ENCODE peak calls at places on chromosomes 12 and 14, in five cellular contexts. One of them, this sample, is unnamed. For H3K4me1, the result is how much of the 10 kb centered on the place peaks cover.

GRCh38 chr12:110073049-110073831 is 24.9 kb upstream of the C12orf76 start:
- DNase-seq in Peyer's patch: peak
- DNase-seq in astrocyte: no peak
- DNase-seq in lung: peak
- DNase-seq in left ventricle myocardium inferior: peak
- DNase-seq in this sample: peak

GRCh38 chr14:91417134-91417982 is at the start of gene CCDC88C:
- DNase-seq in astrocyte: no peak
- DNase-seq in lung: peak
- DNase-seq in Peyer's patch: peak
- DNase-seq in left ventricle myocardium inferior: peak
- DNase-seq in this sample: peak

GRCh38 chr12:42299392-42300308 is 26.2 kb downstream of the ZCRB1 start:
- DNase-seq in left ventricle myocardium inferior: no peak
- DNase-seq in lung: no peak
- DNase-seq in Peyer's patch: no peak
- DNase-seq in astrocyte: peak
- DNase-seq in this sample: no peak

GRCh38 chr14:21748869-21749303 is 75.3 kb upstream of the OR4E1 start:
- DNase-seq in astrocyte: no peak
- DNase-seq in Peyer's patch: no peak
- DNase-seq in left ventricle myocardium inferior: peak
- DNase-seq in lung: no peak
- DNase-seq in this sample: no peak

GRCh38 chr14:35366048-35366428 is 38.5 kb downstream of the NFKBIA start:
- DNase-seq in left ventricle myocardium inferior: no peak
- DNase-seq in Peyer's patch: no peak
- DNase-seq in astrocyte: peak
- DNase-seq in lung: no peak
- DNase-seq in this sample: no peak

GRCh38 chr12:53324779-53325538 is 3.5 kb upstream of the AAAS start:
- DNase-seq in astrocyte: peak
- DNase-seq in left ventricle myocardium inferior: peak
- DNase-seq in Peyer's patch: peak
- DNase-seq in lung: peak
- DNase-seq in this sample: peak

GRCh38 chr14:105844810-105845724 is 318.7 kb downstream of the TMEM121 start:
- DNase-seq in Peyer's patch: no peak
- DNase-seq in left ventricle myocardium inferior: no peak
- DNase-seq in lung: no peak
- DNase-seq in astrocyte: no peak
- DNase-seq in this sample: no peak

GRCh38 chr12:119182701-119183493 is 4.2 kb downstream of the HSPB8 start:
- DNase-seq in astrocyte: peak
- DNase-seq in left ventricle myocardium inferior: no peak
- DNase-seq in Peyer's patch: no peak
- DNase-seq in lung: no peak
- DNase-seq in this sample: no peak

GRCh38 chr14:35116242-35116641 is 5.5 kb downstream of the PPP2R3C start:
- DNase-seq in Peyer's patch: no peak
- DNase-seq in lung: no peak
- DNase-seq in left ventricle myocardium inferior: no peak
- DNase-seq in astrocyte: no peak
- DNase-seq in this sample: no peak

GRCh38 chr14:68969278-68969677 is 9.8 kb downstream of the ACTN1 start:
- DNase-seq in Peyer's patch: no peak
- DNase-seq in left ventricle myocardium inferior: no peak
- DNase-seq in astrocyte: no peak
- DNase-seq in lung: no peak
- DNase-seq in this sample: no peak

GRCh38 chr14:68970096-68970612 is 8.9 kb downstream of the ACTN1 start:
- DNase-seq in astrocyte: no peak
- DNase-seq in lung: no peak
- DNase-seq in left ventricle myocardium inferior: no peak
- DNase-seq in Peyer's patch: no peak
- DNase-seq in this sample: peak

GRCh38 chr14:68967459-68967940 is 11.6 kb downstream of the ACTN1 start:
- DNase-seq in left ventricle myocardium inferior: no peak
- DNase-seq in lung: no peak
- DNase-seq in astrocyte: no peak
- DNase-seq in Peyer's patch: no peak
- DNase-seq in this sample: no peak

GRCh38 chr14:68968051-68968450 is 11.1 kb downstream of the ACTN1 start:
- DNase-seq in left ventricle myocardium inferior: no peak
- DNase-seq in lung: no peak
- DNase-seq in Peyer's patch: no peak
- DNase-seq in astrocyte: no peak
- DNase-seq in this sample: no peak

GRCh38 chr14:68968721-68969120 is 10.4 kb downstream of the ACTN1 start:
- DNase-seq in astrocyte: no peak
- DNase-seq in Peyer's patch: no peak
- DNase-seq in lung: no peak
- DNase-seq in left ventricle myocardium inferior: no peak
- DNase-seq in this sample: no peak
- H3K4me1 ChIP-seq in astrocyte: half or more
- H3K4me1 ChIP-seq in Peyer's patch: half or more
- H3K4me1 ChIP-seq in lung: under half
- H3K4me1 ChIP-seq in left ventricle myocardium inferior: half or more
- H3K4me1 ChIP-seq in this sample: under half

GRCh38 chr14:103136388-103137271 is 13.4 kb downstream of the TNFAIP2 start:
- DNase-seq in astrocyte: peak
- DNase-seq in Peyer's patch: no peak
- DNase-seq in lung: no peak
- DNase-seq in left ventricle myocardium inferior: no peak
- DNase-seq in this sample: no peak
- TF ChIP-seq CTCF in astrocyte: no peak
- TF ChIP-seq CTCF in Peyer's patch: no peak
- TF ChIP-seq CTCF in lung: no peak
- TF ChIP-seq CTCF in left ventricle myocardium inferior: no peak
- TF ChIP-seq CTCF in this sample: no peak

DNA sequence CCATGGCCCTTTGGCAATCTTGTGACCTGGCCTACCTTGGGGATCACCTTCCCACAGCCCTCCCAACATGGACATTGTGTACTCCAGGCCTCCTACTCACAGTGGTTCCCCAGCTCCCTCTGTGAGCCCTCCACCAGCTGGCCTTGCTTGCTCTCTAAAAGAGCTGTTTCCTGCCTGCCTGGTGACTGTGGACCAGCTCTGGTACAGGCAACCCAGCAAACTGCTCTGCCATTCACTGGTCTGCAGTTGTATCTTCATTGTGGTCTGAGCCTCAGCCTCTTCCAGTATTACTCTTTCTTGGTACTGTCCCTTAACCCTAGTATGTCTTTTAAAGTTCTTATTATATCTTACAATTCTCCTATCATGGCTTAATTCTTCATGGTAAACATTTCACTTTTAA is 236.2 kb downstream of the KTN1 start:
- DNase-seq in lung: no peak
- DNase-seq in left ventricle myocardium inferior: no peak
- DNase-seq in astrocyte: no peak
- DNase-seq in Peyer's patch: no peak
- DNase-seq in this sample: no peak
- H3K4me1 ChIP-seq in lung: under half
- H3K4me1 ChIP-seq in left ventricle myocardium inferior: under half
- H3K4me1 ChIP-seq in astrocyte: under half
- H3K4me1 ChIP-seq in Peyer's patch: under half
- H3K4me1 ChIP-seq in this sample: under half

GRCh38 chr12:98422809-98423208 is 92.6 kb upstream of the TMPO start:
- DNase-seq in left ventricle myocardium inferior: no peak
- DNase-seq in Peyer's patch: peak
- DNase-seq in lung: no peak
- DNase-seq in astrocyte: no peak
- DNase-seq in this sample: no peak
- TF ChIP-seq CTCF in left ventricle myocardium inferior: no peak
- TF ChIP-seq CTCF in Peyer's patch: no peak
- TF ChIP-seq CTCF in lung: no peak
- TF ChIP-seq CTCF in astrocyte: no peak
- TF ChIP-seq CTCF in this sample: no peak